ENCODE peak calls at places on chromosomes 13 and 19, in six cellular contexts. H is HL-60, A is GM12878, G is ovary, N is pancreas, V is thoracic aorta. I is an unnamed sample.

GRCh38 chr19:39335168-39335567 is 675 bp downstream of the GMFG start:
- DNase-seq in H (peak; percentile 37), A (no peak), G (no peak), N (no peak), V (no peak), I (no peak)

GRCh38 chr19:47756627-47756929 is 11.2 kb downstream of the NOP53 start:
- DNase-seq in V (no peak), A (no peak), G (no peak), N (no peak), H (no peak), I (no peak)

GRCh38 chr19:3683866-3684816 is 16.1 kb downstream of the PIP5K1C start:
- DNase-seq in H (no peak), V (no peak), A (no peak), N (no peak), G (no peak), I (peak; percentile 87)

GRCh38 chr13:85586422-85586831 is 212.8 kb downstream of the SLITRK6 start:
- DNase-seq in V (no peak), A (no peak), H (no peak), G (no peak), N (no peak), I (no peak)

GRCh38 chr13:24361852-24362366 is 52.5 kb downstream of the C1QTNF9 start:
- DNase-seq in N (no peak), V (no peak), A (no peak), G (no peak), H (no peak), I (no peak)

GRCh38 chr19:49264258-49264657 is 60.7 kb downstream of the SLC6A16 start:
- DNase-seq in N (no peak), V (no peak), A (no peak), H (no peak), G (no peak), I (no peak)

GRCh38 chr13:43981091-43981490 is 101.4 kb downstream of the LACC1 start:
- DNase-seq in V (no peak), G (no peak), N (no peak), A (no peak), H (no peak), I (no peak)

GRCh38 chr19:54473071-54473941 is at the start of gene CDC42EP5:
- DNase-seq in A (no peak), N (no peak), H (no peak), V (no peak), G (peak; percentile 77), I (peak; percentile 73)

GRCh38 chr13:94020833-94021232 is 458.6 kb downstream of the DCT start:
- DNase-seq in G (no peak), A (no peak), V (no peak), H (no peak), N (no peak), I (no peak)

GRCh38 chr13:77696006-77696862 is 1.3 kb upstream of the SLAIN1 start:
- DNase-seq in G (no peak), H (no peak), V (no peak), A (no peak), N (no peak), I (no peak)

GRCh38 chr13:105428816-105429215 is 1106.6 kb downstream of the EFNB2 start:
- DNase-seq in H (no peak), G (no peak), A (no peak), N (no peak), V (no peak), I (no peak)

GRCh38 chr19:29942404-29943261 is 594 bp downstream of the URI1 start:
- DNase-seq in V (no peak), A (no peak), H (peak; percentile 64), N (peak; percentile 47), G (peak; percentile 69), I (no peak)

GRCh38 chr19:19619121-19619848 is 798 bp upstream of the PBX4 start:
- DNase-seq in H (no peak), G (no peak), N (no peak), V (no peak), A (no peak), I (no peak)

GRCh38 chr19:17553256-17553655 is 2.2 kb upstream of the COLGALT1 start:
- DNase-seq in G (peak; percentile 60), V (no peak), N (peak; percentile 25), A (no peak), H (peak; percentile 71), I (no peak)

DNA sequence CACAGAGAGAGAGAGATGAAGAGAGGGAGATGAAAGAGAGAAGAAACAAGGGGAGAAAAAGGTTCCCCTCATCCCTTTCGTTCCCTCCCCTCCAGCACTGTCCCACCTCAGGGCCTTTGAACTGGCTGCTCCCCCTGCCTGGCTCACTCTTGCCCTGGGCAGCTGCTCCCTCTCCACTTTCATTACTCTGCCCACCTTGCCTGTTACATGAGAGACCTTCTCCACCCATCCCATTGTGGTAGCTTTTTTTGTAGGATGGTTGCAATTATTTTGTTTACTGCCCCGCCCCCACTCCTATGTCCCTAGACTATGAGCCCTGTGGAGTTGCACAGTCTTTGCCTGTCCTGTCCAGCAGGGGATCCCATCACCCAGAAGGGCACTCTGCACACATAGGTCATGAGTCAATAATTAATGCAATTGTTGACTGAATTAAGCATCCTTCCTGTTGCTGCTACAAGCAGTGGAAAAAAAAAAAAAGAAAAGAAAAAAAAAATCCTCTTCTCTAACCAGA is 14.1 kb downstream of the C19orf81 start:
- DNase-seq in H (no peak), N (no peak), A (no peak), V (no peak), G (no peak), I (no peak)
- TF ChIP-seq CTCF in H (no peak), N (no peak), A (no peak), V (no peak), G (no peak), I (no peak)

GRCh38 chr19:1262687-1263123 is 6.4 kb upstream of the CIRBP start:
- DNase-seq in N (no peak), A (no peak), G (peak; percentile 61), V (no peak), H (no peak), I (no peak)

GRCh38 chr19:1260749-1261511 is 8.2 kb upstream of the CIRBP start:
- DNase-seq in V (no peak), A (peak; percentile 85), G (peak; percentile 99), N (peak; percentile 96), H (peak; percentile 95), I (no peak)

GRCh38 chr19:1259873-1260748 is 9.0 kb upstream of the CIRBP start:
- DNase-seq in H (no peak), A (no peak), G (no peak), V (no peak), N (no peak), I (no peak)

GRCh38 chr19:1261863-1262686 is 7.1 kb upstream of the CIRBP start:
- DNase-seq in H (no peak), V (peak; percentile 74), N (peak; percentile 98), A (no peak), G (peak; percentile 83), I (no peak)

GRCh38 chr19:1261512-1261862 is 7.6 kb upstream of the CIRBP start:
- DNase-seq in V (no peak), G (no peak), N (no peak), H (peak; percentile 53), A (no peak), I (no peak)
- TF ChIP-seq CTCF in V (no peak), G (no peak), N (no peak), H (no peak), A (no peak), I (peak; percentile 58)

GRCh38 chr19:798415-799075 is 1.3 kb downstream of the PTBP1 start:
- DNase-seq in N (peak; percentile 64), V (no peak), G (peak; percentile 56), A (no peak), H (no peak), I (peak; percentile 79)

GRCh38 chr19:794989-795658 is 2.1 kb upstream of the PTBP1 start:
- DNase-seq in H (no peak), N (no peak), G (peak; percentile 64), V (no peak), A (no peak), I (peak; percentile 87)

GRCh38 chr19:795691-796581 is 1.3 kb upstream of the PTBP1 start:
- DNase-seq in G (peak; percentile 68), V (no peak), A (no peak), N (no peak), H (no peak), I (peak; percentile 74)

GRCh38 chr19:797528-798414 is 519 bp downstream of the PTBP1 start:
- DNase-seq in H (peak; percentile 82), V (peak; percentile 58), G (peak; percentile 92), N (peak; percentile 89), A (peak; percentile 32), I (peak; percentile 95)

DNA sequence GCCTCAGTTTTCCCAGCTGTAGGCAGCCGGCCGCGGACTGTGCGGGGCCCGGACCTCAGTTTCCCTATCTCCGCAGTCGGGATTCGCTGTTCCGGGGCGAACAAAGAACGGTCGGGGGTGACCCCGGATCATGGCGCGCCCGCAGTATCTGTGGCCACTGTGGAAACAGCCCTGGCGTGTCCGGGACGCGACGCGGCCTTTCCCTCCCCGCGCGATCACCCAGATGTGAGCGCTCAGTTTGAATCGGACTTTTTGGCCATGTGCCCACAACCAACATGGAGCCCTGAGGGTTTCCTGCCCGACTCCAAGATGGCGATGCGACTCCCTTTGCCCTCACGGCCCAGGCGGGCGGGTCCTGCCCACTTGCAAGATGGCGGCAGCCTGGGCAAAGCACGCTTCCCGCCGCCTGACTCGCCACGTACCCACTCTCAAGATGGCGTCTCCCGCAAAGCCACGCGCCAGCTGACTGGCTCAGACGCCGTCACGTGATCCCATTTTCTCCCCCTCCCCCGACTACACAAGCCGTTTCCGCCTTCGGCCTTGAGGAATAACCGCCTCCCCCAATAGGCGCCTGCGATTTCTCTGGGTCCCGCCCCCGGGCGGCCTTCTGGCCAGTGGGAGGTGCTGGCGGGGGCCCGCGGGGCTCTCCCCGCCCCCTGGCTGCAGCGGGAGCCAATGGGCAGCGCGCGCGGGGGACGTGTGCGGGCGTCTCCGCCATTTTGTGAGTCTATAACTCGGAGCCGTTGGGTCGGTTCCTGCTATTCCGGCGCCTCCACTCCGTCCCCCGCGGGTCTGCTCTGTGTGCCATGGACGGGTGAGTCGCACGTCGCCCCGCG is at the start of gene PTBP1:
- DNase-seq in H (peak; percentile 100), V (peak; percentile 98), A (peak; percentile 100), G (peak; percentile 99), N (peak; percentile 100), I (peak; percentile 100)
- TF ChIP-seq CTCF in H (no peak), V (no peak), A (no peak), G (no peak), N (no peak), I (no peak)

GRCh38 chr13:29397265-29397664 is 198.2 kb downstream of the SLC7A1 start:
- DNase-seq in N (no peak), H (no peak), A (no peak), G (no peak), V (no peak), I (no peak)
- TF ChIP-seq CTCF in N (no peak), H (no peak), A (no peak), G (no peak), V (no peak), I (peak; percentile 21)

GRCh38 chr13:99056381-99057014 is 78.6 kb upstream of the DOCK9 start:
- DNase-seq in N (no peak), A (no peak), H (no peak), G (no peak), V (no peak), I (no peak)
- TF ChIP-seq CTCF in N (no peak), A (no peak), H (no peak), G (no peak), V (no peak), I (no peak)

I was measured in chondrocyte.